ENCODE peak calls at places on chromosomes 5 and 9, in six cellular contexts. W is choroid plexus epithelial cell; D is A549; R is AG09319; U is foreskin fibroblast; J is CD8-positive, alpha-beta T cell. T is an unnamed sample.
A peak's percentile ranks its signal among the peaks of the same experiment; 100 is the strongest.

GRCh38 chr9:81035171-81035570 is 654.2 kb downstream of the TLE1 start:
- DNase-seq in W (peak; percentile 52), D (no peak), R (peak; percentile 29), U (peak; percentile 66), J (no peak), T (no peak)

GRCh38 chr9:133345596-133345995 is 2.3 kb downstream of the MED22 start:
- DNase-seq in W (no peak), D (no peak), R (no peak), U (no peak), J (no peak), T (no peak)

GRCh38 chr5:124949862-124950261 is 203.4 kb upstream of the ZNF608 start:
- DNase-seq in W (no peak), D (no peak), R (no peak), U (no peak), J (no peak), T (no peak)

GRCh38 chr9:97367729-97368128 is 44.2 kb upstream of the TDRD7 start:
- DNase-seq in W (no peak), D (no peak), R (no peak), U (no peak), J (no peak), T (no peak)

GRCh38 chr5:21701317-21701716 is 1151.8 kb downstream of the CDH12 start:
- DNase-seq in W (peak; percentile 1), D (no peak), R (no peak), U (no peak), J (no peak), T (no peak)

GRCh38 chr9:76658510-76659231 is 105.6 kb upstream of the PCA3 start:
- DNase-seq in W (peak; percentile 92), D (peak; percentile 37), R (peak; percentile 54), U (peak; percentile 60), J (no peak), T (no peak)

GRCh38 chr5:1188464-1188863 is 12.9 kb upstream of the SLC6A19 start:
- DNase-seq in W (no peak), D (no peak), R (no peak), U (no peak), J (no peak), T (no peak)

GRCh38 chr5:66904189-66904588 is 292.4 kb downstream of the CD180 start:
- DNase-seq in W (no peak), D (no peak), R (no peak), U (no peak), J (no peak), T (no peak)

GRCh38 chr5:141825836-141826560 is 52.2 kb downstream of the PCDH1 start:
- DNase-seq in W (peak; percentile 21), D (peak; percentile 38), R (no peak), U (no peak), J (no peak), T (no peak)

DNA sequence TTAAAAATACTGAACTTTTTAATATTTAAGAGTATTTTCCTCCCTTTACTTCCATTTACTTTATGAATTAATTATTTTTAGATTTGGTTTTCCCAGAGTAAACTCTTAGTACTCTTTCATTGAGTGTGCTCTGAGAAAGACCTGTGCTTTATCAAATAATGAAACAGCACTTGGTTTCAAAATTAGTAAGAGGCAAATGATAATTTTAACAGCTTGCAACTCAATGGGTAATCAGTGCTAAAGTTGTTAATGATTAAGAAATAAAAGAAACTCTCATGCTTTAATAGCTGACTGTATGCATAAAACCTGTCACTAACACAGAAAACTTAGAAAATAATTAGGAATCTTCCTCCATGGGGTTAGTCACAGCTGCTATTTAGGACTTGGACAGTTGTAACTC is 244.4 kb downstream of the RFX3 start:
- DNase-seq in W (no peak), D (no peak), R (no peak), U (no peak), J (no peak), T (no peak)
- TF ChIP-seq CTCF in W (no peak), D (no peak), R (no peak), U (no peak), J (no peak), T (no peak)

DNA sequence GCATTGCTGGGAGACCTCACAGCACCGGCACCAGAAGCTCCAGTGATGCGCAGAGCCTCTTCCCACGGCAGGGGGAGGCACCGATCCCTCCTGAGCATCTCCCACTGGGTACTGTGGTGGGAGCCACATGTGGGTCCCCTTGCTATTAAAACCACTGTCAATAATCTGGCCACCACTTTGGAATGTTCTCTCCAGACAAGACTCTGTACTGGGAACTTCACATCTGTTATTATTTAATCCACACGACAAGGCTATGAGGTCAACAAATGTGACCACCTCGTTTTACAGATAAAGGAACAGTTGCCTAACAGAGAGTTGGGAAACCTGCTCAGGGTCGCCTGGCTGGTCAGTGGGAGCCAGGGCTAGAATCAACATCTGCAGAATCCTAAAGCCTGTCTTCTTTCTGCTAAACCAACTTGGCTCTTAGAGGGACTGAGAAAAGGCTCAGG is 72.7 kb downstream of the EPB41L4B start:
- DNase-seq in W (peak; percentile 27), D (peak; percentile 43), R (no peak), U (no peak), J (no peak), T (no peak)
- TF ChIP-seq CTCF in W (peak; percentile 51), D (no peak), R (peak; percentile 13), U (no peak), J (no peak), T (no peak)

GRCh38 chr9:128497824-128498610 is 6.5 kb upstream of the GLE1 start:
- DNase-seq in W (no peak), D (no peak), R (no peak), U (no peak), J (no peak), T (no peak)

GRCh38 chr9:128494743-128495124 is 9.8 kb upstream of the GLE1 start:
- DNase-seq in W (no peak), D (no peak), R (no peak), U (no peak), J (no peak), T (no peak)

GRCh38 chr9:128493424-128493823 is 11.1 kb upstream of the GLE1 start:
- DNase-seq in W (no peak), D (no peak), R (no peak), U (no peak), J (no peak), T (no peak)

GRCh38 chr9:128494108-128494742 is 10.3 kb upstream of the GLE1 start:
- DNase-seq in W (peak; percentile 76), D (no peak), R (no peak), U (no peak), J (peak; percentile 18), T (no peak)

DNA sequence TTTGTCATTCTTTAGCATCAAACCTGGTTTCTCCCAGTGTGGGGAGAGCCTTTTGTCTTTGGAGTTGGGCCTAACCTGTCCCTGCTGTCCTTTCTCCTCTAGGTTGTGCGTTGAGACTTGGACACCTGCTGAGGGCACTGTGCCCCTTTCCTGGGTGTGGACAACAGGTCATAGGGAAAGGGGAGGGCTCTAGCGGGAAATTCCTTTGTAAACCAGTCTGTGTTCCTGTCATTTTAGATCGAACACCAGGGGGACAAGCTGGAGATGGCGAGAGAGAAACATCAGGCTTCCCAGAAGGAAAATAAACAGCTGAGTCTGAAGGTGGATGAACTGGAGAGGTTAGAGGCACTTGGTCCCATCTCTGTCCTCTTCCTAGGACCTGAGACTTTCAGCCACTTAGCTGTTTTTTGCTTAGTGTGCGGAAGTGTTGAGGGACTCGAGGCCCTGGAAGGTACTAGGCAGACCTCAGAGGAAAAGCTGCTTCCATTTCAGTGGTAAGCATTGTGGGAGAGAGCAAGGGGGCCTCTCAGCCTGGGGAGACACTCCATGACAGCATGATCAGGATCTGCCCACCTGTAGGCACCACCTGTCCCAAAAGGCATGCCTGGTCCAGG is 8.6 kb upstream of the GLE1 start:
- DNase-seq in W (no peak), D (peak; percentile 52), R (no peak), U (no peak), J (no peak), T (no peak)
- TF ChIP-seq CTCF in W (no peak), D (no peak), R (no peak), U (no peak), J (no peak), T (no peak)

GRCh38 chr5:10695055-10695649 is 65.9 kb downstream of the DAP start:
- DNase-seq in W (peak; percentile 80), D (peak; percentile 75), R (no peak), U (peak; percentile 69), J (no peak), T (no peak)
- TF ChIP-seq CTCF in W (peak; percentile 91), D (peak; percentile 90), R (peak; percentile 88), U (peak; percentile 82), J (no peak), T (peak; percentile 24)

GRCh38 chr5:43514471-43514815 is 505 bp downstream of the C5orf34 start:
- DNase-seq in W (peak; percentile 83), D (no peak), R (peak; percentile 29), U (peak; percentile 78), J (no peak), T (no peak)

GRCh38 chr5:43520615-43521014 is 5.7 kb upstream of the C5orf34 start:
- DNase-seq in W (no peak), D (no peak), R (no peak), U (no peak), J (no peak), T (no peak)

GRCh38 chr5:43515678-43516048 is 715 bp upstream of the C5orf34 start:
- DNase-seq in W (no peak), D (no peak), R (no peak), U (no peak), J (no peak), T (no peak)

GRCh38 chr5:43514816-43515677 is at the start of gene C5orf34:
- DNase-seq in W (peak; percentile 98), D (peak; percentile 96), R (peak; percentile 86), U (peak; percentile 94), J (peak; percentile 97), T (peak; percentile 90)
- TF ChIP-seq CTCF in W (no peak), D (no peak), R (no peak), U (no peak), J (no peak), T (no peak)

GRCh38 chr9:96222132-96222531 is 79.8 kb downstream of the HSD17B3 start:
- DNase-seq in W (peak; percentile 36), D (peak; percentile 41), R (no peak), U (no peak), J (no peak), T (no peak)
- TF ChIP-seq CTCF in W (peak; percentile 72), D (peak; percentile 35), R (peak; percentile 33), U (peak; percentile 43), J (no peak), T (peak; percentile 15)

GRCh38 chr9:107750741-107751521 is 261.4 kb upstream of the KLF4 start:
- DNase-seq in W (peak; percentile 98), D (peak; percentile 85), R (peak; percentile 97), U (peak; percentile 98), J (no peak), T (no peak)
- TF ChIP-seq CTCF in W (no peak), D (no peak), R (no peak), U (no peak), J (no peak), T (no peak)

GRCh38 chr5:152058267-152058666 is 133.6 kb upstream of the GLRA1 start:
- DNase-seq in W (no peak), D (no peak), R (no peak), U (no peak), J (no peak), T (no peak)

GRCh38 chr5:152061095-152061494 is 136.4 kb upstream of the GLRA1 start:
- DNase-seq in W (no peak), D (no peak), R (no peak), U (no peak), J (no peak), T (no peak)

GRCh38 chr5:152066760-152067159 is 142.1 kb upstream of the GLRA1 start:
- DNase-seq in W (no peak), D (no peak), R (no peak), U (no peak), J (no peak), T (no peak)

GRCh38 chr5:152063004-152063403 is 138.4 kb upstream of the GLRA1 start:
- DNase-seq in W (no peak), D (no peak), R (no peak), U (no peak), J (no peak), T (no peak)
- TF ChIP-seq CTCF in W (no peak), D (no peak), R (no peak), U (no peak), J (no peak), T (no peak)

T was measured in natural killer cell.